ENCODE peak calls at places on chromosome 20, in four cellular contexts. F is Kasumi-1, J is ELR, V is lower lobe of right lung. N is an unnamed sample.

GRCh38 chr20:56440346-56441007 is 27.9 kb upstream of the RTF2 start:
- DNase-seq in V (no peak), F (peak; percentile 23), J (peak; percentile 39), N (no peak)

GRCh38 chr20:19885981-19886665 is 128.1 kb downstream of the RIN2 start:
- DNase-seq in V (peak; percentile 70), J (peak; percentile 55), F (no peak), N (peak; percentile 44)

GRCh38 chr20:11232249-11232648 is 558.5 kb upstream of the JAG1 start:
- DNase-seq in F (no peak), J (no peak), V (no peak), N (no peak)

GRCh38 chr20:61570796-61571195 is 318.7 kb downstream of the CDH4 start:
- DNase-seq in F (no peak), V (peak; percentile 12), J (no peak), N (no peak)

GRCh38 chr20:36210561-36210960 is 25.7 kb upstream of the AAR2 start:
- DNase-seq in V (no peak), F (no peak), J (peak; percentile 18), N (no peak)

GRCh38 chr20:47316776-47317126 is 39.7 kb downstream of the ZMYND8 start:
- DNase-seq in F (no peak), J (no peak), V (no peak), N (no peak)

GRCh38 chr20:46348231-46348803 is 40.0 kb upstream of the CDH22 start:
- DNase-seq in V (no peak), F (no peak), J (peak; percentile 26), N (no peak)

GRCh38 chr20:57195023-57195758 is 71.2 kb downstream of the BMP7 start:
- DNase-seq in F (no peak), V (no peak), J (peak; percentile 94), N (peak; percentile 98)

GRCh38 chr20:38032585-38033329 is 499 bp downstream of the TTI1 start:
- DNase-seq in J (no peak), V (peak; percentile 73), F (peak; percentile 71), N (no peak)

GRCh38 chr20:16732506-16733152 is 2.8 kb downstream of the SNRPB2 start:
- DNase-seq in V (no peak), F (peak; percentile 21), J (no peak), N (no peak)

GRCh38 chr20:10565922-10566897 is 107.6 kb downstream of the JAG1 start:
- DNase-seq in J (peak; percentile 13), V (no peak), F (no peak), N (no peak)

N was measured in MG63.